ENCODE peak calls at places on chromosome 16, in six cellular contexts. C is CD8-positive, alpha-beta memory T cell; Q is fibroblast of mammary gland; P is stimulated activated CD8-positive, alpha-beta memory T cell treated with anti-CD3 and anti-CD28 coated beads, Interleukin-15, amount 100 ng/mL, for 1 hour; X is mucosa of descending colon; M is kidney tubule cell. T is an unnamed sample.

GRCh38 chr16:14428043-14428442 is 202.0 kb downstream of the PARN start:
- DNase-seq in C (no peak), Q (no peak), P (no peak), X (no peak), M (no peak), T (no peak)

GRCh38 chr16:28925386-28926228 is 569 bp upstream of the RABEP2 start:
- DNase-seq in C (peak), Q (peak), P (peak), X (peak), M (peak), T (peak)

GRCh38 chr16:74107795-74108610 is 188.6 kb upstream of the PSMD7 start:
- DNase-seq in C (no peak), Q (peak), P (no peak), X (peak), M (peak), T (peak)

GRCh38 chr16:2706611-2707311 is 13.3 kb downstream of the PRSS27 start:
- DNase-seq in C (no peak), Q (no peak), P (no peak), X (no peak), M (no peak), T (no peak)

GRCh38 chr16:68434654-68435210 is 13.6 kb downstream of the SMPD3 start:
- DNase-seq in C (no peak), Q (no peak), P (no peak), X (peak), M (no peak), T (no peak)

GRCh38 chr16:67653131-67654068 is 6.7 kb downstream of the ACD start:
- DNase-seq in C (no peak), Q (no peak), P (no peak), X (no peak), M (no peak), T (peak)

GRCh38 chr16:20348365-20349185 is 3.9 kb downstream of the UMOD start:
- DNase-seq in C (no peak), Q (no peak), P (no peak), X (peak), M (peak), T (no peak)

GRCh38 chr16:10552998-10553491 is 27.4 kb downstream of the EMP2 start:
- DNase-seq in C (peak), Q (no peak), P (no peak), X (peak), M (no peak), T (no peak)

GRCh38 chr16:46690281-46691178 is 1.1 kb downstream of the ORC6 start:
- DNase-seq in C (no peak), Q (peak), P (no peak), X (peak), M (peak), T (no peak)

GRCh38 chr16:1150511-1150982 is 2.4 kb upstream of the CACNA1H start:
- DNase-seq in C (peak), Q (peak), P (no peak), X (no peak), M (no peak), T (no peak)

GRCh38 chr16:27771201-27771910 is 221.4 kb downstream of the KATNIP start:
- DNase-seq in C (no peak), Q (no peak), P (no peak), X (no peak), M (no peak), T (no peak)

GRCh38 chr16:87062569-87063442 is 254.4 kb downstream of the C16orf95 start:
- DNase-seq in C (no peak), Q (peak), P (peak), X (peak), M (peak), T (peak)

GRCh38 chr16:47574091-47575054 is 113.2 kb downstream of the PHKB start:
- DNase-seq in C (no peak), Q (peak), P (no peak), X (no peak), M (peak), T (no peak)

GRCh38 chr16:80327740-80328139 is 213.1 kb upstream of the DYNLRB2 start:
- DNase-seq in C (no peak), Q (no peak), P (no peak), X (no peak), M (no peak), T (no peak)

GRCh38 chr16:54174201-54174600 is 112.4 kb downstream of the IRX3 start:
- DNase-seq in C (no peak), Q (no peak), P (no peak), X (no peak), M (no peak), T (no peak)

GRCh38 chr16:10338426-10338825 is 47.4 kb upstream of the ATF7IP2 start:
- DNase-seq in C (no peak), Q (no peak), P (no peak), X (no peak), M (no peak), T (no peak)

GRCh38 chr16:31186176-31186575 is 6.2 kb downstream of the FUS start:
- DNase-seq in C (no peak), Q (no peak), P (no peak), X (no peak), M (no peak), T (no peak)

GRCh38 chr16:80852261-80852872 is 48.0 kb upstream of the CDYL2 start:
- DNase-seq in C (no peak), Q (peak), P (no peak), X (peak), M (peak), T (peak)

GRCh38 chr16:50578147-50578546 is 30.0 kb downstream of the NKD1 start:
- DNase-seq in C (no peak), Q (no peak), P (no peak), X (no peak), M (no peak), T (no peak)

GRCh38 chr16:31819948-31820347 is 53.7 kb upstream of the ZNF267 start:
- DNase-seq in C (no peak), Q (no peak), P (no peak), X (no peak), M (no peak), T (no peak)

GRCh38 chr16:68311316-68311620 is 449 bp downstream of the PRMT7 start:
- DNase-seq in C (peak), Q (peak), P (no peak), X (no peak), M (no peak), T (no peak)

GRCh38 chr16:15604460-15605390 is 38.2 kb downstream of the MARF1 start:
- DNase-seq in C (no peak), Q (no peak), P (no peak), X (no peak), M (no peak), T (no peak)

GRCh38 chr16:61820398-61820797 is 215.8 kb downstream of the CDH8 start:
- DNase-seq in C (no peak), Q (no peak), P (no peak), X (no peak), M (peak), T (no peak)

GRCh38 chr16:57165923-57166322 is 19.9 kb downstream of the PSME3IP1 start:
- DNase-seq in C (no peak), Q (peak), P (no peak), X (no peak), M (no peak), T (no peak)

GRCh38 chr16:165539-166374 is at the start of gene HBM:
- DNase-seq in C (no peak), Q (no peak), P (no peak), X (no peak), M (no peak), T (no peak)

GRCh38 chr16:67169642-67170167 is 633 bp upstream of the NOL3 start:
- DNase-seq in C (no peak), Q (no peak), P (no peak), X (no peak), M (peak), T (peak)

GRCh38 chr16:4513086-4513860 is 25.3 kb downstream of the CDIP1 start:
- DNase-seq in C (no peak), Q (no peak), P (no peak), X (no peak), M (no peak), T (no peak)

GRCh38 chr16:10579965-10580918 is at the start of gene EMP2:
- DNase-seq in C (no peak), Q (peak), P (no peak), X (peak), M (peak), T (peak)

GRCh38 chr16:23222929-23223328 is 40.4 kb downstream of the SCNN1G start:
- DNase-seq in C (no peak), Q (no peak), P (no peak), X (no peak), M (no peak), T (no peak)

GRCh38 chr16:30567991-30568638 is 3.4 kb downstream of the ZNF688 start:
- DNase-seq in C (peak), Q (peak), P (no peak), X (no peak), M (peak), T (peak)

GRCh38 chr16:70809392-70810060 is 8.6 kb upstream of the VAC14 start:
- DNase-seq in C (no peak), Q (no peak), P (no peak), X (no peak), M (no peak), T (no peak)

GRCh38 chr16:29903579-29903978 is 3.3 kb downstream of the ASPHD1 start:
- DNase-seq in C (no peak), Q (no peak), P (no peak), X (no peak), M (no peak), T (no peak)

GRCh38 chr16:25109643-25110042 is 1.9 kb upstream of the LCMT1 start:
- DNase-seq in C (no peak), Q (peak), P (no peak), X (peak), M (peak), T (no peak)

GRCh38 chr16:89696598-89697128 is 4.8 kb downstream of the SPATA2L start:
- DNase-seq in C (peak), Q (no peak), P (no peak), X (peak), M (no peak), T (no peak)

GRCh38 chr16:53065436-53066165 is 10.8 kb downstream of the CHD9 start:
- DNase-seq in C (no peak), Q (peak), P (no peak), X (no peak), M (no peak), T (no peak)

GRCh38 chr16:4053663-4054479 is 62.4 kb downstream of the ADCY9 start:
- DNase-seq in C (no peak), Q (peak), P (no peak), X (peak), M (no peak), T (no peak)

GRCh38 chr16:55482056-55482455 is 3.1 kb downstream of the MMP2 start:
- DNase-seq in C (no peak), Q (peak), P (no peak), X (no peak), M (peak), T (no peak)

GRCh38 chr16:79283578-79283977 is 317.0 kb downstream of the MAF start:
- DNase-seq in C (peak), Q (no peak), P (no peak), X (peak), M (no peak), T (no peak)

GRCh38 chr16:54926166-54926838 is 4.4 kb upstream of the IRX5 start:
- DNase-seq in C (no peak), Q (peak), P (no peak), X (no peak), M (peak), T (no peak)